ENCODE peak calls at places on chromosomes 6 and 20, in nine cellular contexts. P, Q, W, L, N, Y, D, O and S are unnamed samples.

GRCh38 chr6:90285611-90286381 is 10.8 kb downstream of the BACH2 start:
- DNase-seq in W (peak; percentile 94), Y (peak; percentile 84), Q (peak; percentile 82), O (peak; percentile 87), L (peak; percentile 84), D (peak; percentile 76), P (peak; percentile 92), N (peak; percentile 94), S (peak; percentile 37)

GRCh38 chr6:47028835-47029360 is 13.2 kb downstream of the ADGRF1 start:
- DNase-seq in O (no peak), L (no peak), P (no peak), Y (no peak), Q (no peak), W (no peak), N (no peak), D (no peak), S (no peak)

GRCh38 chr20:38084425-38084951 is 50.9 kb downstream of the RPRD1B start:
- DNase-seq in L (no peak), Y (peak; percentile 29), Q (no peak), N (no peak), O (peak; percentile 66), D (no peak), W (peak; percentile 75), P (peak; percentile 90), S (no peak)

GRCh38 chr6:71727632-71728294 is 158.6 kb upstream of the RIMS1 start:
- DNase-seq in N (no peak), D (no peak), W (no peak), P (peak; percentile 3), L (no peak), Q (no peak), O (no peak), Y (no peak), S (no peak)

GRCh38 chr20:17538517-17539170 is 7.5 kb upstream of the BFSP1 start:
- DNase-seq in Q (no peak), L (no peak), O (no peak), N (peak; percentile 34), W (peak; percentile 28), Y (no peak), D (no peak), P (peak; percentile 58), S (no peak)

GRCh38 chr20:47927385-47927851 is 142.1 kb upstream of the SULF2 start:
- DNase-seq in Q (no peak), L (no peak), P (no peak), O (peak; percentile 4), N (peak; percentile 84), Y (peak; percentile 6), D (no peak), W (peak; percentile 16), S (no peak)

GRCh38 chr20:7841967-7842301 is 98.3 kb downstream of the HAO1 start:
- DNase-seq in L (no peak), W (peak; percentile 95), P (peak; percentile 73), Q (no peak), N (peak; percentile 94), O (peak; percentile 97), D (no peak), Y (peak; percentile 96), S (no peak)

GRCh38 chr6:19538086-19538485 is 299.1 kb upstream of the ID4 start:
- DNase-seq in Q (no peak), P (no peak), O (no peak), D (no peak), Y (no peak), W (no peak), L (no peak), N (no peak), S (no peak)

GRCh38 chr6:168083142-168083885 is 4.3 kb upstream of the FRMD1 start:
- DNase-seq in W (no peak), P (no peak), Q (no peak), D (no peak), N (no peak), Y (no peak), L (no peak), O (no peak), S (no peak)

GRCh38 chr6:52595000-52595795 is 18.3 kb upstream of the TRAM2 start:
- DNase-seq in O (peak; percentile 81), P (peak; percentile 94), L (no peak), D (no peak), W (peak; percentile 92), Q (peak; percentile 80), Y (peak; percentile 93), N (peak; percentile 95), S (no peak)

GRCh38 chr6:4788953-4789584 is 12.9 kb downstream of the CDYL start:
- DNase-seq in Y (no peak), O (no peak), P (no peak), D (no peak), Q (no peak), N (no peak), W (no peak), L (no peak), S (no peak)

GRCh38 chr6:78910611-78911134 is 43.3 kb downstream of the IRAK1BP1 start:
- DNase-seq in D (no peak), W (no peak), Y (no peak), O (peak; percentile 8), L (peak; percentile 25), N (peak; percentile 16), P (no peak), Q (no peak), S (no peak)

GRCh38 chr6:37283786-37284185 is 25.8 kb upstream of the TMEM217 start:
- DNase-seq in Q (peak; percentile 92), D (no peak), P (no peak), Y (no peak), L (peak; percentile 65), W (no peak), O (peak; percentile 64), N (no peak), S (no peak)

DNA sequence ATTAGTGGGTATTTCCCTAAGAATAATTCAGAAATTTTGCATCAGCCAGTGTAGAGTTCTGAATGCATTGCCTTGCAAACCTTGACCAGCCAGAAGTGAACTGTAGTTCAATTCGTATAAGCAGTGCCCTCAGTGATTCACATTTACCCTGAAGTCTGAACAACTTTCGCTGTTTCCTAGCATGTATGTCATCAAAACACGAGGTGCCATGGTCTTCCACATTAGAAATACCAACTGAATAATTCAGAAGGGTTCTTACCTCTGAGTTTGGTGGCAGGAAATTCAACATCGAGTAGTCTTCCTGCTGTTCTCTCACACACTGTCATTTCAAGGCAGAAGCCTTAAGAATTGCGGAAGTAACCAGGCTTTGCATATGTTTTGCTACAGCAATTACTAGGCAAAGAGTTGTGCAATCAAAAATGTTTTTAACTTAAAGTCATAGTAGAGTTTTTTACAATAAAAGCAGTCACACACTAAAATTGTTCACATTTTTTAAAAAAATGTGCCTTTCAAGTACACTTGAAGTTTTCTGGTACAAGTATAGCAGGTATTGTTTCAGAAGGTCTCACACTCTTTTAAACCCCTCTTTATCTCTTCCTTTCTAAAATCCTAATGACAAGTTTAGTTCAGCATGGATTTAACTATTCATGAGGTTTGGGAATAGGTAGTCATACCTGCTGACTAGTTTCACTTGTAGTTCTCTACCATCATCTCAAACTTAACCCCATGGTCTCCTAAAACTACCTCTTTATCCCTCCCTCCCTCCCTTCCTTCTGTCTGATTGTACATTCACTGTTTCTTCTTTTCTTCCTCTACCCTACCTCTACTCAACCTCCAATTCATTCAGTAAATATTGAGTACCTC is 118.3 kb downstream of the STXBP5 start:
- DNase-seq in Q (no peak), P (no peak), O (peak; percentile 9), Y (peak; percentile 56), D (no peak), N (peak; percentile 49), W (no peak), L (no peak), S (no peak)
- H3K4me3 ChIP-seq in Q (no peak overlapping the region), P (no peak overlapping the region), O (no peak overlapping the region), Y (no peak overlapping the region), D (no peak overlapping the region), N (no peak overlapping the region), W (no peak overlapping the region), L (no peak overlapping the region), S (no peak overlapping the region)

GRCh38 chr6:111685058-111685457 is 79.4 kb upstream of the TRAF3IP2 start:
- DNase-seq in D (no peak), Y (no peak), L (no peak), O (no peak), N (no peak), P (no peak), Q (no peak), W (no peak), S (no peak)

GRCh38 chr6:111683126-111683525 is 77.4 kb upstream of the TRAF3IP2 start:
- DNase-seq in Q (no peak), P (no peak), O (peak; percentile 59), Y (no peak), L (no peak), D (no peak), N (peak; percentile 37), W (peak; percentile 27), S (no peak)

GRCh38 chr6:111681856-111682255 is 76.2 kb upstream of the TRAF3IP2 start:
- DNase-seq in Y (no peak), D (no peak), N (no peak), L (no peak), O (no peak), Q (no peak), P (no peak), W (no peak), S (no peak)

GRCh38 chr6:111685506-111685905 is 79.8 kb upstream of the TRAF3IP2 start:
- DNase-seq in P (no peak), D (no peak), O (no peak), Q (no peak), L (no peak), W (no peak), N (no peak), Y (no peak), S (no peak)

GRCh38 chr6:111683749-111684267 is 78.1 kb upstream of the TRAF3IP2 start:
- DNase-seq in N (peak; percentile 98), D (no peak), O (peak; percentile 100), L (no peak), P (peak; percentile 79), Q (no peak), Y (peak; percentile 82), W (peak; percentile 90), S (no peak)
- H3K4me3 ChIP-seq in N (no peak overlapping the region), D (no peak overlapping the region), O (no peak overlapping the region), L (no peak overlapping the region), P (no peak overlapping the region), Q (no peak overlapping the region), Y (no peak overlapping the region), W (no peak overlapping the region), S (no peak overlapping the region)

DNA sequence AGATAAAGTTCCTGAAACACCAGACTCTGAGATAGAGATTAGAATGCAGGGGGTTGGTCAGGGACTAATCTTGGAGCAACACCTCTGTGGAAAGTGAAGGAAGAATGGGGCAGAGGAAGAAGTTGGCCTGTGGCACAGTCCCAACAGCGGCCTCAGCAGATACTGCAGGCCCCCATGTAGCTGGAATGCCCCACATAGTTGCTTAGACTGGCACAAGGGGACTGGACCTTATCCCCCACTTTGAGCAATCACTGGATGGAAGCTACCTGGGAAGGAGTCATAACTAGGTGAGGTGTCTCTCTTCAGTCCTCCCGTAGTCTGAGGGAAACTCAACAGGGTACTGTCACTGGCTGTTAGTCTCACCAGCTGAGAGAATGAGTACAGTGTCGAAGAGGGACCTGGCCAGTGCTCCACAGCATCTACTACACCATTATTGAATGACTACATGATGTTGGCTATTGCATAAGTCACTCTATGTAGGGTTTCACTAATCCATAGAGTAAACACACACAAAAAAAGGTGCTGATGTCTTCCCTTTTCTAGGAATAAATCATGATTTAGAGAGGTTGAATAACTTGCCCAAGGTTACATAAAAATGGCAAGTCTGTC is 47.5 kb downstream of the ADGRG6 start:
- DNase-seq in Q (no peak), O (no peak), Y (no peak), N (no peak), W (no peak), L (no peak), D (no peak), P (no peak), S (no peak)
- H3K4me3 ChIP-seq in Q (no peak overlapping the region), O (no peak overlapping the region), Y (no peak overlapping the region), N (no peak overlapping the region), W (no peak overlapping the region), L (no peak overlapping the region), D (no peak overlapping the region), P (no peak overlapping the region), S (no peak overlapping the region)

GRCh38 chr6:116060572-116061283 is at the start of gene FRK:
- DNase-seq in O (peak; percentile 69), D (peak; percentile 62), P (peak; percentile 43), Y (no peak), W (peak; percentile 23), N (peak; percentile 41), L (peak; percentile 46), Q (no peak), S (no peak)
- H3K4me3 ChIP-seq in O (peak within 1 kb of the TSS; percentile 68), D (peak within 1 kb of the TSS; percentile 61), P (peak within 1 kb of the TSS; percentile 20), Y (peak within 1 kb of the TSS; percentile 8), W (no peak within 1 kb of the TSS), N (peak within 1 kb of the TSS; percentile 25), L (peak within 1 kb of the TSS; percentile 63), Q (peak within 1 kb of the TSS; percentile 79), S (no peak within 1 kb of the TSS)